ENCODE peak calls at places on chromosomes 4 and X, in ten cellular contexts. V, H, Q, N, Y, C, U, A, L and E are unnamed samples.
A peak's percentile ranks its signal among the peaks of the same experiment; 100 is the strongest.

GRCh38 chr4:115159141-115159540 is 45.7 kb upstream of the NDST4 start:
- DNase-seq in V (peak; percentile 68), H (no peak), Y (no peak), U (no peak), A (no peak), L (no peak), C (no peak), Q (no peak), N (no peak), E (no peak)

GRCh38 chrX:118961866-118962560 is 12.4 kb upstream of the LONRF3 start:
- DNase-seq in H (no peak), U (no peak), Q (no peak), A (no peak), C (no peak), N (no peak), L (no peak), Y (no peak), V (no peak), E (no peak)

GRCh38 chr4:75771607-75772006 is 47.2 kb downstream of the USO1 start:
- DNase-seq in V (no peak), N (no peak), U (no peak), C (no peak), Q (no peak), H (no peak), A (no peak), L (no peak), Y (no peak), E (no peak)

GRCh38 chr4:48588230-48588943 is 98.3 kb downstream of the ZAR1 start:
- DNase-seq in L (no peak), H (no peak), V (peak; percentile 32), Q (no peak), C (no peak), A (no peak), U (no peak), N (no peak), Y (no peak), E (no peak)

GRCh38 chrX:102712967-102713677 is 874 bp downstream of the GPRASP2 start:
- DNase-seq in L (peak; percentile 34), U (peak; percentile 36), H (peak; percentile 52), Q (peak; percentile 51), A (peak; percentile 61), V (peak; percentile 71), Y (peak; percentile 35), C (peak; percentile 58), N (peak; percentile 53), E (peak; percentile 13)

GRCh38 chr4:124334119-124334518 is 378.4 kb downstream of the ANKRD50 start:
- DNase-seq in Y (peak; percentile 68), A (peak; percentile 28), Q (no peak), V (peak; percentile 87), N (no peak), C (peak; percentile 88), U (no peak), H (no peak), L (peak; percentile 83), E (peak; percentile 24)

GRCh38 chr4:123587983-123588494 is 191.4 kb downstream of the SPRY1 start:
- DNase-seq in Y (no peak), V (peak; percentile 70), L (peak; percentile 65), H (peak; percentile 25), N (no peak), U (peak; percentile 30), Q (peak; percentile 63), A (peak; percentile 86), C (peak; percentile 65), E (peak; percentile 77)

GRCh38 chrX:93637591-93637990 is 35.8 kb downstream of the NAP1L3 start:
- DNase-seq in Y (no peak), U (no peak), C (no peak), V (no peak), L (no peak), H (no peak), N (no peak), A (no peak), Q (no peak), E (no peak)

GRCh38 chrX:105502336-105502735 is 281.8 kb upstream of the TEX13A start:
- DNase-seq in H (no peak), L (peak; percentile 3), C (no peak), Y (no peak), U (no peak), Q (no peak), A (no peak), N (no peak), V (no peak), E (no peak)

GRCh38 chr4:161254375-161254774 is 909.4 kb downstream of the FSTL5 start:
- DNase-seq in V (no peak), A (no peak), Q (no peak), Y (no peak), L (no peak), C (no peak), N (no peak), U (no peak), H (no peak), E (no peak)

GRCh38 chrX:8870411-8870810 is 69.2 kb upstream of the FAM9A start:
- DNase-seq in V (peak; percentile 54), A (no peak), H (no peak), L (no peak), Y (no peak), U (no peak), Q (no peak), C (no peak), N (no peak), E (no peak)

DNA sequence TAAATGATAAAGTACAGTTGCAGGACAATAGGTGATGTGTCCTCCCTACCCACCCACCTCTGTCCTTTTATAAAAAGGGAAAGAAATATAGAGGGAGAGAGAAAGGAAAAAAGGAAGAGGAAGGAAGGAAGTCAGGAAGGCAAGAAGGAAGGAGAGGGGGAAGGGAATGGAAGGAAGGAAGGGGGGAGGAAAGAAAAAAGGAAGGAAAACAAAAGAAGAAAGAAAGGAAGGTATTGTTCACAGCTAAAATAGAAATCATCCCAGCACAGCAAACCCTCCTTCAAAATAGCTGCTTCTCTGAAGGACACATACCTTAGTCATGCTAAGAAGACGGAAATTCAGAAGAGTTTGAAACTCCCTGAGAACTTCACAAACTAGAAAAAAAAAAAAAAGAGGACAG is 8.4 kb downstream of the NKX6-1 start:
- DNase-seq in H (no peak), A (no peak), V (no peak), U (no peak), L (no peak), C (no peak), N (no peak), Q (no peak), Y (no peak), E (no peak)
- H3K27me3 ChIP-seq in H (peaks cover 8% of the 10 kb centered on the region), A (peaks cover 73% of the 10 kb centered on the region), V (peaks cover 97% of the 10 kb centered on the region), U (peaks cover 14% of the 10 kb centered on the region), L (no peaks in the 10 kb centered on the region), C (peaks cover 99% of the 10 kb centered on the region), N (peaks cover 61% of the 10 kb centered on the region), Q (peaks cover 94% of the 10 kb centered on the region), Y (peaks cover 100% of the 10 kb centered on the region), E (peaks cover 10% of the 10 kb centered on the region)

GRCh38 chr4:1447676-1448588 is 41.7 kb upstream of the NKX1-1 start:
- DNase-seq in V (no peak), A (no peak), L (no peak), U (no peak), C (no peak), Y (no peak), Q (no peak), H (no peak), N (no peak), E (no peak)
- H3K27me3 ChIP-seq in V (peaks cover 7% of the 10 kb centered on the region), A (no peaks in the 10 kb centered on the region), L (no peaks in the 10 kb centered on the region), U (no peaks in the 10 kb centered on the region), C (no peaks in the 10 kb centered on the region), Y (no peaks in the 10 kb centered on the region), Q (peaks cover 48% of the 10 kb centered on the region), H (no peaks in the 10 kb centered on the region), N (peaks cover 37% of the 10 kb centered on the region), E (no peaks in the 10 kb centered on the region)

GRCh38 chrX:97266406-97267121 is 382.9 kb downstream of the RPA4 start:
- DNase-seq in Q (no peak), Y (no peak), V (no peak), A (no peak), C (no peak), L (no peak), N (no peak), H (no peak), U (no peak), E (no peak)

GRCh38 chrX:97260679-97261078 is 377.0 kb downstream of the RPA4 start:
- DNase-seq in C (no peak), N (no peak), Q (no peak), U (no peak), H (no peak), A (no peak), L (no peak), Y (no peak), V (no peak), E (no peak)
- H3K27me3 ChIP-seq in C (no peaks in the 10 kb centered on the region), N (peaks cover 6% of the 10 kb centered on the region), Q (no peaks in the 10 kb centered on the region), U (no peaks in the 10 kb centered on the region), H (no peaks in the 10 kb centered on the region), A (no peaks in the 10 kb centered on the region), L (no peaks in the 10 kb centered on the region), Y (no peaks in the 10 kb centered on the region), V (no peaks in the 10 kb centered on the region), E (no peaks in the 10 kb centered on the region)

GRCh38 chrX:109310031-109310430 is 171.9 kb downstream of the GUCY2F start:
- DNase-seq in Q (peak; percentile 39), H (no peak), U (no peak), Y (no peak), L (no peak), C (no peak), A (no peak), N (no peak), V (no peak), E (no peak)

GRCh38 chrX:109312757-109313156 is 169.1 kb downstream of the GUCY2F start:
- DNase-seq in Y (no peak), H (no peak), L (peak; percentile 46), Q (no peak), A (no peak), V (no peak), U (no peak), C (no peak), N (no peak), E (no peak)
- H3K27me3 ChIP-seq in Y (no peaks in the 10 kb centered on the region), H (no peaks in the 10 kb centered on the region), L (no peaks in the 10 kb centered on the region), Q (peaks cover 3% of the 10 kb centered on the region), A (no peaks in the 10 kb centered on the region), V (no peaks in the 10 kb centered on the region), U (no peaks in the 10 kb centered on the region), C (no peaks in the 10 kb centered on the region), N (peaks cover 33% of the 10 kb centered on the region), E (no peaks in the 10 kb centered on the region)

DNA sequence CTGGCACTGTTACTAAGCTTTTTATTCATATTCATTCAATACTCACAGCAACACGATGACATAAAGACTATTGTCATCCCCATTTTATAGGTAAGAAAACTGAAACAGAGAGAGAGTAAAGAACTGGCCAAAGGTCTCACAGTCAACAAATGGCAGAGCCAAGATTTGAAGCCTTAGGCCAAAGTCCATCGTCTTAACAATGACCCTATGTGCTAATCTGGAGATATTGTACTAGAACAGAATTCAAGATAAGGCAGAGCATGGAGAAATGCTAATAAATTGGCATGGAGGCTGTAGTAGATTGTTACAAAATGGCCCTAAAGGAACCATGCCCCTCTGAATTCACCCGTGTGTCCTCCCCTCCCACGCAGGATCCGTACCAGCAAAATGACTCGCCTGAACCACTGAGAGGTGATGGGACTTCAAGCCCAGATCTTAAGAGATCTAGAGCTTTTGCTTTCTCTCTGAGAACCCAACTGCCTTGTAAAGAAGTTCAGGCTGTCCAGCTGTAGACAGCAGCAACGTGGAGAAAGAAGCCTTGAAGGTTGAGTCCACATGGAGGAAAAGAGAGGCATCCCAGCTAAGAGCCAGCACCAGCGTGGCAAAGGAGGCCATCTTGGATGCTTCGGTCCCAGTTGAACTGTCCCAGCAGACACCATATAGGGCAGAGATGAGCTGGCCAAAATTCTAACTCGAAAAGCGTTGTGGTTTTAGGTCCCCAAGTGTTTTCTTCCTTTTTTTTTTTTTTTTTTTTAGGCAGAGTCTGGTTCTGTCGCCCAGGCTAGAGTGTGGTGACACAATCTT is 52.8 kb upstream of the RBM47 start:
- DNase-seq in Y (no peak), U (no peak), H (no peak), N (no peak), C (no peak), V (no peak), A (no peak), L (no peak), Q (no peak), E (no peak)
- H3K27me3 ChIP-seq in Y (no peaks in the 10 kb centered on the region), U (no peaks in the 10 kb centered on the region), H (no peaks in the 10 kb centered on the region), N (no peaks in the 10 kb centered on the region), C (peaks cover 6% of the 10 kb centered on the region), V (no peaks in the 10 kb centered on the region), A (no peaks in the 10 kb centered on the region), L (no peaks in the 10 kb centered on the region), Q (no peaks in the 10 kb centered on the region), E (no peaks in the 10 kb centered on the region)

GRCh38 chrX:153708415-153708814 is 15.8 kb downstream of the BCAP31 start:
- DNase-seq in V (peak; percentile 79), H (no peak), Q (peak; percentile 89), N (no peak), A (peak; percentile 83), U (peak; percentile 81), C (peak; percentile 77), L (peak; percentile 76), Y (peak; percentile 70), E (no peak)
- H3K27me3 ChIP-seq in V (no peaks in the 10 kb centered on the region), H (no peaks in the 10 kb centered on the region), Q (no peaks in the 10 kb centered on the region), N (peaks cover 13% of the 10 kb centered on the region), A (no peaks in the 10 kb centered on the region), U (no peaks in the 10 kb centered on the region), C (no peaks in the 10 kb centered on the region), L (no peaks in the 10 kb centered on the region), Y (no peaks in the 10 kb centered on the region), E (no peaks in the 10 kb centered on the region)